ENCODE peak calls at places on chromosomes 16 and 17, in four cellular contexts. Z is HepG2, A is HCT116, K is K562. S is an unnamed sample.

GRCh38 chr17:80146121-80147034 is 550 bp downstream of the EIF4A3 start:
- DNase-seq in K (peak; percentile 36), A (no peak), Z (no peak), S (no peak)

GRCh38 chr17:68103148-68103547 is 67.6 kb downstream of the KPNA2 start:
- DNase-seq in K (no peak), Z (no peak), A (no peak), S (no peak)

GRCh38 chr17:83191388-83192160 is 112.2 kb downstream of the METRNL start:
- DNase-seq in A (no peak), Z (no peak), K (no peak), S (no peak)

GRCh38 chr17:63419949-63420867 is 25.9 kb downstream of the CYB561 start:
- DNase-seq in A (no peak), Z (no peak), K (peak; percentile 87), S (no peak)

GRCh38 chr16:75860654-75861053 is 134.4 kb upstream of the CPHXL start:
- DNase-seq in Z (peak; percentile 21), K (no peak), A (no peak), S (no peak)

GRCh38 chr17:45147581-45148182 is 593 bp upstream of the HEXIM1 start:
- DNase-seq in K (no peak), Z (peak; percentile 93), A (peak; percentile 95), S (peak; percentile 85)

GRCh38 chr16:19348125-19348524 is 62.6 kb downstream of the CLEC19A start:
- DNase-seq in Z (no peak), A (no peak), K (no peak), S (no peak)

GRCh38 chr17:48997103-48997826 is at the start of gene IGF2BP1:
- DNase-seq in A (no peak), Z (peak; percentile 81), K (no peak), S (no peak)

GRCh38 chr17:1110844-1111598 is 68.8 kb downstream of the ABR start:
- DNase-seq in K (no peak), Z (peak; percentile 79), A (peak; percentile 88), S (peak; percentile 70)

DNA sequence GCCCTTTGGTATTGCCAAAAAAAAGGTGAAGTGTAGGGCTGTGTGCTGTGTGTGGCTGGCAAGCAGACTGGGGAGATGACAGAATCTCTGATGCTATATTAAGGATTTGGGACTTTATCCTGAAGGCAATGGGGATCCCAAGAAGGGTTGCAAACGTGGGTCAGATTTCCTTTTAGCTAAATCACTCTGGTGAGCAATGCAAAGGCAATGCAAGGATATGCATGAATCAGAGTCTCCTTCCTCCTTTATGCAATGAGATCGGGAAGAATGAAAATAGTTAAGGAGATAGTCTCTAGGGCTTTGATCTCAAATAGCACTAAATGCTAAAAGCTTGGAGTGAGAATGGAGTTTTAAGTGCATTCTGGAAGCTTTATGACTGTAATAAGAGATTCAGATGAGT is 27.3 kb upstream of the SHISA9 start:
- DNase-seq in Z (no peak), K (no peak), A (no peak), S (no peak)
- TF ChIP-seq TCF7L2 in Z (no peak), K (no peak), A (no peak), S (no peak)

GRCh38 chr16:12833939-12834338 is 30.3 kb upstream of the CPPED1 start:
- DNase-seq in A (peak; percentile 31), Z (peak; percentile 56), K (no peak), S (no peak)
- TF ChIP-seq TCF7L2 in A (no peak), Z (no peak), K (no peak), S (no peak)

DNA sequence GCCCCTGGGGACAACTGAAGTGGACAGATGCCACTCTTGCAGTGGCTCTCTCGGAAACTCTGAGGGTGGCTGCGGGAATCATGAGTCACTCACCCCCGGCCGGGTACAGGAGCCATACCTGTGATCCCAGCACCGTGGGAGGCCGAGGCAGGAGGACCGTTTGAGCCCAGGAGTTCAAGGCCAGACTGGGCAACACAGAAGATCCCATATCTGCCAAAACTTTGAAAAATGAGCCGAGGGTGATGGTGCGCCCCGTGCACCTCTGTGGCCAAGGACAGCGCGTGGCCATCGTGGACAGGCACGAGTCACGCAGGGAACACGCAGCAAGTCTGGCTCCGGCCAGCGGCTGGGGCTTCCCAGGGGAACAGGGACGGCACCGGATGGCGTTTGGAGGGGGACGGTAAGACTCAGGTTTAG is 41.3 kb upstream of the ZC3H18 start:
- DNase-seq in A (no peak), K (no peak), Z (no peak), S (no peak)
- TF ChIP-seq TCF7L2 in A (no peak), K (no peak), Z (no peak), S (no peak)

GRCh38 chr16:67669499-67670101 is 3.0 kb downstream of the C16orf86 start:
- DNase-seq in K (no peak), A (no peak), Z (no peak), S (no peak)

GRCh38 chr16:67667817-67668494 is 1.3 kb downstream of the C16orf86 start:
- DNase-seq in Z (peak; percentile 96), K (peak; percentile 90), A (peak; percentile 77), S (peak; percentile 60)

GRCh38 chr16:67666538-67667433 is at the start of the genes C16orf86 and ENKD1:
- DNase-seq in A (peak; percentile 32), K (peak; percentile 94), Z (peak; percentile 83), S (no peak)

GRCh38 chr16:67667434-67667816 is 811 bp downstream of the C16orf86 start:
- DNase-seq in A (no peak), K (no peak), Z (no peak), S (no peak)

DNA sequence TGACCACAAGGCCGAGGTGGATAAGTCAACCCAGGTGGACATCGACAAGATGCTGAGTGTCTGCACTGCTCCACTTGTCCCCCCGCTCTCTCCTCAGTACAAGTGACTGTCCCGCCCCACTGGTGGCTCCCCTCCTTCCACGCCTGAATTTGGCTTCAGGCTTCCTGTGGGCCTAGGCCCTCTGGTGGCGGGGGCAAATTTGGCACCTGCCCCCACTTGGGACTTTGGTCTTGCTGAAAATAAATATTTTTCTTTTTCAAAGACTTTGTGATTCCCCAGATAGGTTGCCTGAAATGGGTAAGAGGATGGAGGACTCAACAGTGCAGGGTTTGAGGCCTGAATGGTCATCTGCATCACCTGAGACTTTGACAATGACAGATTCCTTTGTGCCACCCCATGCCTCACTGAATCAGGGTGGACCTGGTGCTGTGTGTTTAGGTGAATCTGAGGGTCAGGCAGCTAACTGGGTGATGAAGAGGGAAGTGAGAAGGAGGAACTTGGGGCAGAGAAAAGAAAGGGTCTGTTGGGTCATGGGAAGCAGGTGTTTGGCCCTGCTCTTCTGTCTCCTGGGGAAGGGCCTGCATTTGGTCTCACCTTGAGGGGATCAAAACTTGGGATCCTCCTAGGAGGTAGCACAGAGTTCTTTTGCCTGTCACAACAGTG is 2.0 kb downstream of the C16orf86 start:
- DNase-seq in Z (no peak), A (no peak), K (no peak), S (no peak)
- TF ChIP-seq TCF7L2 in Z (no peak), A (no peak), K (no peak), S (no peak)

GRCh38 chr17:73348018-73348823 is 36.4 kb upstream of the CDC42EP4 start:
- DNase-seq in Z (no peak), A (no peak), K (no peak), S (no peak)

GRCh38 chr17:73348824-73349095 is 37.0 kb upstream of the CDC42EP4 start:
- DNase-seq in A (no peak), Z (no peak), K (no peak), S (no peak)

GRCh38 chr17:73349647-73350046 is 37.8 kb upstream of the CDC42EP4 start:
- DNase-seq in K (no peak), Z (no peak), A (no peak), S (no peak)

GRCh38 chr17:73350864-73351263 is 39.1 kb upstream of the CDC42EP4 start:
- DNase-seq in Z (no peak), K (no peak), A (no peak), S (no peak)

DNA sequence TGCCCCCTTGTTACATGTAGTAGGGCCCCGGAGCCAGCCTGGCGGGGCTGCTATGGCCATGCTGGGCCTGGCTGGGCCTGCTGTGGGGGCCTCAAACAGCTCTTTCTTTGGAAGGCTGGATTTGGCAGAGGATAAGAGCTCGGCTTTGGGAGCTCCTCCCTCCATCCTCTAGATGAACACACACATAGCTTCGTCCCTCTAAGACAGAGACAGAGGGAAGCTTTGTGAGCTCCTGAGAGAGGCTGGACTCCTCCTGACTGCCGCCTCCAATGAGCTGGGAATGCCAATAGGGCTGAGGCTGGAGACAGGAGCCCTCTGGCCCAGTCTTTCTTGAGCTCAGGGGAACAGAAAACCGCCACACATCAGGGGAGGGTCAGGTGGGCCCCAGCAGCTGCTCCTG is 37.3 kb upstream of the CDC42EP4 start:
- DNase-seq in K (no peak), Z (no peak), A (no peak), S (no peak)
- TF ChIP-seq TCF7L2 in K (no peak), Z (no peak), A (no peak), S (no peak)

DNA sequence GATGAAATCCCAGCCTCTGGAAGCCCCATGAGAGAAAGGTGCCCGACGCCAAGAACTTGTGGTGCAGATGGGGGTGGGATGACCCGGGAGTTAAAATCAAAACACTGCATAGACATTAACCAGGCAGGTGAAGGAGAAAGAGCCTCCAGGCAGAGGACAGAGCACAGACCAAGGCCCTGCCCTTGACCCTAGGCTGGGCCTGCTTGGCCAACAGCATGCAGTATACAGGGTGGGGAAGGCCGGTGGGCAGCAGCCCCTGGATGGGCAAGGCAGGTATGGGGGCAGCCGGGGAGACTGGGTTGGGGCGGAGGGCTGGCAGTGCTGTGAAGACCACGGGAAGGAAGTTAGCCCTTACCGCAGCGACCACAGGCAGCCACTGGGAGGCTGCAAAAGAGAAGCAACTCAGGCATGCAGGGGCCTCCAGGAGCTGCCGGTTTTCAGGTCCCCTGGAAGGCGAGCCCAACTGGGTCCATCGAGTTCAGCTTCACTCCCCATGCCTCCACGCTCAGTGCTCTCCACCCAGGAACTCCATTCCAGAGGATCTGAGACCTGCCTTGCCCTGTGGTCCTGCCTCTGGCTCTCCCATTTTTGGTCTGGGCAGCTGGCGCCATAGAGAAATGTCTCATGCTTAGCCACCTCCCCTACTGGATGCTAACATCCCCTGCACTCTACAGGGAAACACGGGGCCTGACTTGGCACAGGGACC is 81.2 kb downstream of the C16orf95 start:
- DNase-seq in A (no peak), Z (no peak), K (no peak), S (no peak)
- TF ChIP-seq TCF7L2 in A (no peak), Z (no peak), K (no peak), S (no peak)